ENCODE peak calls at places on chromosomes 4 and X, in seven cellular contexts. H is GM23248, B is OCI-LY7, E is neural progenitor cell, J is HCT116, Q is GM23338, C is SK-N-SH. V is an unnamed sample.

GRCh38 chr4:76311896-76312331 is 5.4 kb downstream of the STBD1 start:
- DNase-seq in B (no peak), E (no peak), Q (no peak), C (no peak), H (peak), J (no peak), V (peak)

GRCh38 chr4:29708473-29708872 is 1011.7 kb upstream of the PCDH7 start:
- DNase-seq in B (no peak), C (no peak), J (no peak), H (no peak), E (peak), Q (no peak), V (peak)

GRCh38 chr4:6917445-6918241 is 8.0 kb downstream of the TBC1D14 start:
- DNase-seq in H (no peak), Q (peak), C (peak), E (peak), B (peak), J (peak), V (peak)

GRCh38 chr4:188400456-188400855 is 261.2 kb downstream of the TRIML1 start:
- DNase-seq in B (no peak), Q (peak), H (peak), J (no peak), E (no peak), C (no peak), V (no peak)

GRCh38 chr4:73853246-73853704 is at the start of gene PF4V1:
- DNase-seq in J (no peak), Q (peak), E (peak), B (no peak), H (peak), C (no peak), V (peak)

GRCh38 chr4:141645611-141646340 is 9.4 kb downstream of the IL15 start:
- DNase-seq in B (no peak), C (no peak), J (no peak), Q (no peak), E (no peak), H (peak), V (no peak)

GRCh38 chr4:82467442-82467841 is 37.1 kb downstream of the ENOPH1 start:
- DNase-seq in C (no peak), J (no peak), H (peak), B (no peak), E (no peak), Q (no peak), V (no peak)

GRCh38 chr4:148067307-148067916 is 335.5 kb downstream of the ARHGAP10 start:
- DNase-seq in B (no peak), C (no peak), J (no peak), H (no peak), E (no peak), Q (no peak), V (no peak)

GRCh38 chr4:172865103-172865502 is 303.5 kb upstream of the GALNT7 start:
- DNase-seq in E (no peak), B (no peak), H (no peak), J (no peak), C (no peak), Q (no peak), V (peak)

GRCh38 chrX:108020631-108021030 is 24.2 kb upstream of the VSIG1 start:
- DNase-seq in E (peak), J (peak), H (peak), C (no peak), B (peak), Q (peak), V (no peak)

GRCh38 chrX:109384569-109385174 is 97.2 kb downstream of the GUCY2F start:
- DNase-seq in Q (peak), J (no peak), B (peak), H (peak), E (peak), C (no peak), V (peak)

GRCh38 chr4:73221734-73222133 is 36.9 kb downstream of the ANKRD17 start:
- DNase-seq in H (peak), E (no peak), B (no peak), Q (peak), J (no peak), C (no peak), V (no peak)

GRCh38 chr4:6221851-6222760 is 21.8 kb upstream of the JAKMIP1 start:
- DNase-seq in B (no peak), E (peak), H (peak), C (peak), Q (peak), J (peak), V (peak)

GRCh38 chrX:9626379-9626778 is 139.3 kb downstream of the GPR143 start:
- DNase-seq in J (no peak), B (no peak), Q (no peak), C (no peak), E (no peak), H (no peak), V (no peak)

GRCh38 chrX:133983974-133984578 is 1.3 kb downstream of the GPC3 start:
- DNase-seq in B (no peak), C (no peak), J (no peak), H (no peak), Q (peak), E (peak), V (no peak)

GRCh38 chr4:175811171-175811570 is 893 bp downstream of the GPM6A start:
- DNase-seq in J (no peak), H (no peak), E (no peak), C (no peak), Q (no peak), B (no peak), V (no peak)

GRCh38 chrX:25600776-25601175 is 537.4 kb upstream of the MAGEB18 start:
- DNase-seq in H (no peak), E (no peak), C (no peak), J (no peak), B (no peak), Q (no peak), V (no peak)

GRCh38 chrX:135625995-135626394 is 87.4 kb upstream of the CT45A1 start:
- DNase-seq in E (peak), Q (peak), B (no peak), C (peak), H (peak), J (peak), V (peak)

GRCh38 chr4:32073542-32073941 is 1353.4 kb downstream of the PCDH7 start:
- DNase-seq in H (no peak), C (no peak), B (no peak), J (no peak), E (no peak), Q (no peak), V (no peak)

GRCh38 chr4:11436673-11437072 is 8.0 kb upstream of the HS3ST1 start:
- DNase-seq in C (no peak), H (no peak), Q (peak), J (no peak), B (no peak), E (peak), V (no peak)

GRCh38 chrX:119015407-119016242 is 41.2 kb downstream of the LONRF3 start:
- DNase-seq in C (no peak), Q (no peak), B (peak), J (peak), H (peak), E (no peak), V (peak)

GRCh38 chrX:9464435-9465371 is at the start of gene TBL1X:
- DNase-seq in E (peak), C (peak), J (no peak), B (peak), Q (peak), H (peak), V (peak)

GRCh38 chrX:155334486-155335316 is at the start of gene CLIC2:
- DNase-seq in J (no peak), E (no peak), H (peak), B (no peak), Q (no peak), C (no peak), V (peak)

GRCh38 chr4:10003666-10004065 is 17.6 kb downstream of the SLC2A9 start:
- DNase-seq in J (no peak), H (no peak), C (no peak), B (no peak), Q (no peak), E (no peak), V (no peak)
- H3K4me2 ChIP-seq in J (no peak), H (no peak), C (no peak), B (no peak), Q (no peak), E (no peak), V (no peak)

DNA sequence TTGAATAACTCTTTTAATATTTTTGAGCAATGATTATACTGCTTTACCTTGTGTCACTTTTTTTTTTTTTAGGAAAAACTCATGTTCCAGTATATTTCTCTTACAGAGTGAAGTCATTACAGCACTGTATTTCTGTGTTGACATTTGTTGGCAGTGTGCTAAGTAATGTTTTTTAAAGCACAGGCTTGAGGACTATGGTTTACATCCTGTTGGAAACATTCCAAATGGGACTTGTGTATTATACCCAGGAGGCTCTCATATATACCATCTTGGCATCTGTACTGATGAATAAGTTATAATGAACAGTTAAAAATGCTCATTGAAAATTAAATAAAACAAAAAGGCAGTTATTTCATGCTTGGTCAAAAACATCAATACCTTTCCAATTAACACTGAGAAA is 33.8 kb downstream of the CEP44 start:
- DNase-seq in E (no peak), C (no peak), H (peak), J (no peak), B (no peak), Q (no peak), V (no peak)
- TF ChIP-seq EZH2phosphoT487 in E (no peak), C (no peak), H (no peak), J (no peak), B (no peak), Q (no peak), V (no peak)

GRCh38 chr4:1079711-1080265 is 33.6 kb downstream of the RNF212 start:
- DNase-seq in J (no peak), E (no peak), Q (no peak), C (no peak), H (no peak), B (no peak), V (no peak)
- H3K4me2 ChIP-seq in J (no peak), E (no peak), Q (no peak), C (no peak), H (no peak), B (no peak), V (no peak)

GRCh38 chrX:112844250-112844649 is 3.6 kb upstream of the AMOT start:
- DNase-seq in B (no peak), J (no peak), Q (no peak), C (no peak), E (peak), H (peak), V (no peak)
- TF ChIP-seq EZH2phosphoT487 in B (no peak), J (no peak), Q (no peak), C (no peak), E (no peak), H (no peak), V (no peak)

DNA sequence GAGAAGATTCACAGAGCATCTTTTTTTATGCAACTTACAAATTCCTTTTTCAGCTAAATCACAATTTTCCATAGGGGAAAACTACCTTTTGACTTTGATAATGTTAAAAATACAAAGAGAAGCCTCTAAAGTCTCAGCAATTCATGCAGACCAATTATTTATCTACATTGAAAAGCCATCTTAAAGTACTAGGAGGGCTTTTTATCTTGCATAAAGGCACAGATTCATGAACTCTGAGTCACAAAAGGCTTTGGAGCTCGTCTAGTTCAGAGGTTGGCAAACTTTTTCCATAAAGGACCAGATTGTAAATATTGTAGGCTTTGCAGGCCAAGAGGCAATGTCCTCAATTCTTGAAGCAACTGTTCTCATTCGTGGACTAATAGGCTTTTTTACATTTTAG is 210.4 kb upstream of the HDX start:
- DNase-seq in H (no peak), E (no peak), C (no peak), B (no peak), J (no peak), Q (no peak), V (no peak)
- H3K4me2 ChIP-seq in H (no peak), E (no peak), C (no peak), B (no peak), J (no peak), Q (no peak), V (no peak)

GRCh38 chr4:106746451-106746850 is 289.7 kb downstream of the DKK2 start:
- DNase-seq in H (peak), E (no peak), J (no peak), C (no peak), Q (no peak), B (no peak), V (no peak)
- TF ChIP-seq EZH2phosphoT487 in H (no peak), E (no peak), J (no peak), C (no peak), Q (no peak), B (no peak), V (no peak)

DNA sequence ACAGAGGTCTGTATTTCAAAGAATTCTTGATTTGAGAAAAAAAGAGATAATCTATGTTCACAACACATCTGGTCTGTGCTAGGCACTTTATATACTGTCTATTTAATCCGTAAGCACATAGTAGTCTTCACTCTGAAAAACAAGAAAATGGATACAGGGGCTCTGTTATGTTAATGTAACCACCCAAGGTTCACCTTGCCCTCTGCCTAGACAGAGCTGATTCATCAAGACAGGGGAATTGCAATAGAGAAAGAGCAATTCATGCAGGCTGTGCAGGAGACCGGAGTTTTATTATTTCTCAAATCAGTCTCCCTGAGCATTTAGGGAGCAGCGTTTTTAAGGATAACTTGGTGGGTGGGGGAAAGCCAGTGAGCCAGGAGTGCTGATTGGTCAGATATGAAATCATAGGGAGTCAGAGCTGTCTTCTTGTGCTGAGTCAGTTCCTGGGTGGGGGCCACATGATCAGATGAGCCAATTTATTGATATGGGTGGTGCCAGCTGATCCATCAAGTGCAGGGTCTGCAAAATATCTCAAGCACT is 92.8 kb upstream of the TNIP3 start:
- DNase-seq in Q (no peak), E (no peak), H (no peak), B (no peak), J (no peak), C (no peak), V (no peak)
- H3K4me2 ChIP-seq in Q (no peak), E (no peak), H (peak), B (no peak), J (peak), C (no peak), V (no peak)

DNA sequence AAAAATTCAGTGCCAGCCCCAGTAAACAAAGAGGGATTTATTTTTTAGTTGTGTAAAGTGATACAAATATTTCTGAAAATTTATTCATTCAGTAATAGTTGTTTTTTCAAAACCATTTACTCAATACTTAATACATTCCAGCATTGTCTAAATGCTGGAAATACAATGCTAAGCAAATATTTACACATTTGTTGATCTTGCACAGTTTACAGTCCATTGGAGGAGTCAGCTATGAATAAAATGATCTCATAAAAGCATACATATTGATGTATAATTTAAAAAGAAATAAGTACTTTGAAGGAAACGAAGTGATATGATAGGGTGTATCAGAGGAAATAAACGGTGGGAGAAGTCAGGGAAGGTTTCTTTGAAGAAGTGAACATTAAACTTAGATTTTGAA is 1942.1 kb upstream of the ADGRL3 start:
- DNase-seq in H (no peak), E (no peak), J (no peak), Q (no peak), B (no peak), C (no peak), V (no peak)
- TF ChIP-seq EZH2phosphoT487 in H (no peak), E (no peak), J (no peak), Q (no peak), B (no peak), C (no peak), V (no peak)

GRCh38 chr4:38082424-38083374 is 122.5 kb downstream of the PTTG2 start:
- DNase-seq in J (no peak), B (no peak), Q (no peak), C (no peak), E (no peak), H (peak), V (no peak)

GRCh38 chr4:38078590-38079381 is 118.6 kb downstream of the PTTG2 start:
- DNase-seq in Q (no peak), E (no peak), C (no peak), B (no peak), J (no peak), H (peak), V (peak)

GRCh38 chr4:38080575-38080974 is 120.4 kb downstream of the PTTG2 start:
- DNase-seq in J (no peak), C (no peak), E (no peak), B (no peak), H (no peak), Q (no peak), V (no peak)

GRCh38 chr4:38077791-38078489 is 117.7 kb downstream of the PTTG2 start:
- DNase-seq in E (no peak), C (no peak), B (no peak), Q (no peak), J (no peak), H (no peak), V (no peak)

GRCh38 chr4:38080061-38080531 is 119.9 kb downstream of the PTTG2 start:
- DNase-seq in C (no peak), B (no peak), Q (no peak), E (no peak), J (no peak), H (no peak), V (no peak)
- H3K4me2 ChIP-seq in C (no peak), B (no peak), Q (no peak), E (no peak), J (no peak), H (no peak), V (no peak)